ENCODE peak calls at places on chromosomes 3 and 15, in five cellular contexts. A is ACHN, S is SIG-M5, R is LHCN-M2, B is non-pigmented ciliary epithelial cell. Y is an unnamed sample.

GRCh38 chr15:85646538-85647091 is 148.1 kb downstream of the KLHL25 start:
- DNase-seq in A (no peak), S (no peak), R (peak), B (peak), Y (no peak)

GRCh38 chr15:93130111-93130510 is 41.1 kb upstream of the RGMA start:
- DNase-seq in A (no peak), S (no peak), R (no peak), B (no peak), Y (no peak)

GRCh38 chr3:86990734-86991481 is at the start of gene VGLL3:
- DNase-seq in A (peak), S (no peak), R (peak), B (peak), Y (no peak)

GRCh38 chr3:17047904-17048303 is 163.1 kb downstream of the PLCL2 start:
- DNase-seq in A (no peak), S (no peak), R (no peak), B (no peak), Y (no peak)

GRCh38 chr3:94162700-94163099 is 99.8 kb downstream of the NSUN3 start:
- DNase-seq in A (peak), S (no peak), R (peak), B (no peak), Y (no peak)

GRCh38 chr15:68333775-68334470 is 56.4 kb downstream of the FEM1B start:
- DNase-seq in A (no peak), S (no peak), R (peak), B (no peak), Y (no peak)

GRCh38 chr15:54840999-54841398 is 355.7 kb downstream of the RSL24D1 start:
- DNase-seq in A (no peak), S (no peak), R (no peak), B (no peak), Y (no peak)

GRCh38 chr15:77505556-77505955 is 84.9 kb downstream of the HMG20A start:
- DNase-seq in A (no peak), S (no peak), R (no peak), B (no peak), Y (no peak)

GRCh38 chr15:67776600-67776999 is 48.7 kb upstream of the SKOR1 start:
- DNase-seq in A (peak), S (no peak), R (peak), B (peak), Y (no peak)

GRCh38 chr15:99545605-99546004 is 20.2 kb upstream of the MEF2A start:
- DNase-seq in A (no peak), S (no peak), R (no peak), B (no peak), Y (no peak)

GRCh38 chr15:99326235-99326634 is 75.0 kb downstream of the LRRC28 start:
- DNase-seq in A (peak), S (no peak), R (no peak), B (no peak), Y (no peak)

GRCh38 chr3:131903988-131904415 is 130.8 kb downstream of the CPNE4 start:
- DNase-seq in A (peak), S (no peak), R (peak), B (peak), Y (no peak)

GRCh38 chr3:54733079-54733478 is 194.8 kb downstream of the LRTM1 start:
- DNase-seq in A (no peak), S (no peak), R (no peak), B (no peak), Y (no peak)

Y was measured in HL-60.